ENCODE peak calls at places on chromosomes 3 and 15, in eight cellular contexts. K is GM03348, F is NCI-H2029 treated with DMSO at 0.1 percent for 48 hours, O is MM.1S, R is left lobe of liver, A is NCI-H1092 treated with DMSO at 0.1 percent for 48 hours, I is GM12865, U is sciatic nerve. D is an unnamed sample.

GRCh38 chr15:39797407-39797806 is 14.8 kb upstream of the FSIP1 start:
- DNase-seq in O (no peak), F (no peak), I (peak), R (no peak), K (no peak), U (no peak), A (no peak), D (no peak)

GRCh38 chr3:154294016-154294415 is 30.3 kb downstream of the DHX36 start:
- DNase-seq in F (no peak), A (no peak), K (no peak), R (no peak), O (no peak), I (no peak), U (no peak), D (no peak)

GRCh38 chr3:182803006-182803405 is 9.7 kb downstream of the ATP11B start:
- DNase-seq in U (no peak), A (no peak), K (no peak), F (no peak), I (no peak), O (no peak), R (no peak), D (no peak)

GRCh38 chr15:87508086-87508485 is 748.5 kb downstream of the NTRK3 start:
- DNase-seq in A (no peak), I (no peak), K (no peak), F (no peak), R (no peak), O (no peak), U (no peak), D (no peak)

GRCh38 chr3:187974857-187975257 is 179.1 kb upstream of the LPP start:
- DNase-seq in O (no peak), A (no peak), I (no peak), F (no peak), K (no peak), U (no peak), R (no peak), D (no peak)

GRCh38 chr15:101318810-101319200 is 23.8 kb upstream of the SNRPA1 start:
- DNase-seq in U (peak), A (no peak), K (no peak), F (no peak), I (no peak), O (no peak), R (no peak), D (no peak)

GRCh38 chr3:131349946-131350347 is 31.6 kb upstream of the NUDT16 start:
- DNase-seq in R (no peak), A (no peak), I (no peak), K (peak), F (no peak), U (no peak), O (no peak), D (no peak)

GRCh38 chr15:51137024-51137423 is 42.3 kb upstream of the TNFAIP8L3 start:
- DNase-seq in A (no peak), K (no peak), U (no peak), R (no peak), O (peak), F (no peak), I (no peak), D (no peak)

GRCh38 chr15:67917037-67917436 is 77.2 kb upstream of the RNU6-1 start:
- DNase-seq in R (peak), K (no peak), O (no peak), F (no peak), I (no peak), A (no peak), U (no peak), D (peak)

GRCh38 chr3:139087621-139088020 is 42.9 kb upstream of the PRR23C start:
- DNase-seq in I (no peak), R (no peak), A (no peak), K (no peak), U (no peak), F (no peak), O (no peak), D (no peak)

GRCh38 chr3:14441920-14442300 is 39.5 kb downstream of the SLC6A6 start:
- DNase-seq in O (no peak), F (no peak), R (no peak), A (no peak), I (no peak), K (no peak), U (no peak), D (no peak)

GRCh38 chr15:74336061-74337005 is 31.1 kb downstream of the CYP11A1 start:
- DNase-seq in A (no peak), K (no peak), U (no peak), F (no peak), R (no peak), O (no peak), I (no peak), D (no peak)

GRCh38 chr3:180959691-180960090 is 29.8 kb downstream of the DNAJC19 start:
- DNase-seq in I (no peak), R (no peak), U (no peak), K (no peak), O (no peak), F (no peak), A (no peak), D (no peak)

GRCh38 chr15:92907229-92907628 is 7.1 kb downstream of the CHD2 start:
- DNase-seq in K (no peak), U (no peak), R (no peak), I (no peak), F (no peak), O (no peak), A (no peak), D (no peak)

GRCh38 chr15:52329150-52329549 is 33.5 kb upstream of the MYO5C start:
- DNase-seq in I (no peak), A (no peak), U (no peak), F (no peak), O (no peak), R (no peak), K (no peak), D (no peak)

GRCh38 chr3:14452676-14453367 is 50.4 kb downstream of the SLC6A6 start:
- DNase-seq in A (peak), F (peak), R (no peak), K (peak), U (peak), I (no peak), O (no peak), D (peak)

GRCh38 chr3:177445591-177445990 is 248.3 kb upstream of the TBL1XR1 start:
- DNase-seq in O (no peak), U (no peak), F (no peak), R (no peak), K (no peak), I (no peak), A (no peak), D (no peak)

GRCh38 chr15:78983146-78983918 is 38.5 kb upstream of the CTSH start:
- DNase-seq in U (no peak), A (no peak), I (no peak), F (no peak), R (no peak), K (no peak), O (no peak), D (no peak)

GRCh38 chr3:187986514-187986934 is 167.4 kb upstream of the LPP start:
- DNase-seq in R (no peak), U (no peak), O (no peak), A (no peak), I (no peak), K (peak), F (no peak), D (no peak)

GRCh38 chr3:122969585-122970453 is 57.7 kb downstream of the SEMA5B start:
- DNase-seq in O (no peak), I (no peak), A (peak), R (no peak), F (no peak), K (peak), U (no peak), D (no peak)

GRCh38 chr3:128273116-128273840 is 120.0 kb downstream of the EEFSEC start:
- DNase-seq in A (no peak), O (no peak), F (no peak), R (no peak), U (no peak), K (no peak), I (no peak), D (no peak)

GRCh38 chr15:77180270-77180669 is 109.4 kb upstream of the TSPAN3 start:
- DNase-seq in O (no peak), U (no peak), I (no peak), K (no peak), F (no peak), R (no peak), A (no peak), D (no peak)

GRCh38 chr3:173663664-173664063 is 266.1 kb downstream of the NLGN1 start:
- DNase-seq in I (no peak), U (no peak), F (no peak), R (no peak), A (no peak), K (peak), O (no peak), D (no peak)

GRCh38 chr3:95460274-95460673 is 1354.1 kb upstream of the EPHA6 start:
- DNase-seq in O (no peak), K (no peak), R (peak), A (no peak), F (no peak), U (no peak), I (no peak), D (no peak)

GRCh38 chr15:100107606-100108225 is 234.1 kb downstream of the ADAMTS17 start:
- DNase-seq in O (no peak), I (no peak), K (no peak), R (peak), F (no peak), U (no peak), A (no peak), D (no peak)

GRCh38 chr15:73688455-73688854 is 4.3 kb downstream of the CD276 start:
- DNase-seq in I (no peak), A (no peak), K (no peak), U (peak), O (no peak), F (no peak), R (peak), D (no peak)

GRCh38 chr3:52795298-52795900 is 803 bp downstream of the ITIH3 start:
- DNase-seq in O (no peak), R (peak), U (no peak), A (no peak), K (no peak), F (no peak), I (no peak), D (no peak)

GRCh38 chr3:4981160-4981687 is 2.0 kb downstream of the BHLHE40 start:
- DNase-seq in F (no peak), K (no peak), U (no peak), O (no peak), A (no peak), I (no peak), R (no peak), D (no peak)